ENCODE peak calls at places on chromosomes 11 and 22, in ten cellular contexts. Y is CD8-positive, alpha-beta T cell; M is HCT116; G is heart left ventricle; Q is osteocyte; X is HFFc6; S is body of pancreas; O is A549; P is foreskin keratinocyte; T is GM12878. B is an unnamed sample.

GRCh38 chr22:25970348-25970995 is 198.8 kb upstream of the SEZ6L start:
- DNase-seq in S (peak), G (peak), Y (no peak), M (no peak), O (no peak), T (no peak), P (no peak), Q (no peak), X (no peak), B (no peak)

GRCh38 chr22:26321469-26321913 is 107.6 kb upstream of the ASPHD2 start:
- DNase-seq in G (peak), S (no peak), Y (no peak), X (peak), T (no peak), M (no peak), P (peak), O (no peak), Q (no peak), B (no peak)

GRCh38 chr22:20013382-20013871 is 3.2 kb downstream of the ARVCF start:
- DNase-seq in G (peak), O (no peak), Y (no peak), S (peak), Q (no peak), P (no peak), M (no peak), X (peak), T (no peak), B (no peak)

GRCh38 chr11:124865181-124865901 is at the start of gene ROBO3:
- DNase-seq in O (no peak), Y (no peak), P (peak), X (no peak), S (no peak), Q (no peak), T (no peak), G (peak), M (no peak), B (no peak)

GRCh38 chr11:40328890-40329617 is 1130.4 kb downstream of the LRRC4C start:
- DNase-seq in T (no peak), P (peak), O (peak), S (peak), M (no peak), Y (no peak), Q (peak), G (peak), X (peak), B (peak)

GRCh38 chr11:68868221-68868620 is 26.5 kb upstream of the CPT1A start:
- DNase-seq in S (no peak), Q (no peak), M (no peak), Y (no peak), O (no peak), G (no peak), P (no peak), T (no peak), X (no peak), B (no peak)

GRCh38 chr11:18526130-18526520 is 617 bp downstream of the TSG101 start:
- DNase-seq in G (no peak), M (no peak), Q (no peak), Y (no peak), T (no peak), P (no peak), X (peak), S (no peak), O (no peak), B (no peak)

GRCh38 chr11:18367431-18367830 is 26.9 kb upstream of the LDHA start:
- DNase-seq in S (no peak), O (no peak), M (no peak), Q (peak), Y (no peak), G (no peak), X (no peak), T (no peak), P (peak), B (no peak)

GRCh38 chr11:848380-848931 is 5.8 kb downstream of the TSPAN4 start:
- DNase-seq in P (no peak), S (no peak), O (peak), T (no peak), Y (peak), Q (no peak), X (no peak), M (no peak), G (no peak), B (no peak)

GRCh38 chr22:49018601-49019000 is 809.1 kb downstream of the BRD1 start:
- DNase-seq in X (no peak), O (no peak), P (no peak), Q (peak), Y (no peak), G (no peak), T (no peak), S (no peak), M (no peak), B (no peak)

GRCh38 chr11:3041699-3042098 is 15.5 kb downstream of the CARS1 start:
- DNase-seq in O (no peak), P (no peak), M (no peak), Q (no peak), Y (no peak), X (no peak), G (peak), T (no peak), S (no peak), B (no peak)

GRCh38 chr11:6979365-6979764 is 40.8 kb downstream of the ZNF214 start:
- DNase-seq in G (no peak), T (no peak), Q (no peak), S (no peak), M (no peak), X (peak), O (no peak), P (no peak), Y (no peak), B (no peak)

GRCh38 chr11:1458340-1459218 is 28.0 kb downstream of the MOB2 start:
- DNase-seq in P (no peak), G (peak), T (no peak), S (peak), Q (no peak), Y (no peak), X (no peak), O (no peak), M (no peak), B (no peak)

GRCh38 chr11:68014157-68014965 is 4.2 kb downstream of the ALDH3B1 start:
- DNase-seq in Q (peak), P (peak), S (peak), G (no peak), O (peak), X (peak), M (peak), Y (no peak), T (no peak), B (peak)

GRCh38 chr11:96341237-96342130 is 1.5 kb downstream of the MAML2 start:
- DNase-seq in X (peak), Q (no peak), S (peak), G (peak), M (no peak), P (no peak), O (no peak), Y (peak), T (no peak), B (no peak)

GRCh38 chr11:35826949-35827348 is 116.9 kb upstream of the LDLRAD3 start:
- DNase-seq in Y (no peak), T (no peak), M (no peak), P (no peak), O (no peak), G (no peak), X (no peak), S (peak), Q (no peak), B (no peak)

GRCh38 chr11:133945087-133945974 is 11.4 kb downstream of the IGSF9B start:
- DNase-seq in Q (no peak), Y (peak), G (peak), T (no peak), P (no peak), M (no peak), O (no peak), S (no peak), X (no peak), B (no peak)

GRCh38 chr11:45252877-45253276 is 33.3 kb downstream of the SYT13 start:
- DNase-seq in Y (no peak), S (no peak), G (no peak), O (no peak), T (no peak), Q (no peak), X (no peak), P (no peak), M (no peak), B (no peak)

GRCh38 chr11:2859706-2860037 is 25.9 kb downstream of the CDKN1C start:
- DNase-seq in T (no peak), O (no peak), Y (no peak), Q (no peak), M (no peak), P (no peak), G (no peak), S (no peak), X (no peak), B (no peak)

GRCh38 chr11:65546217-65546958 is 11.8 kb downstream of the LTBP3 start:
- DNase-seq in O (peak), Q (no peak), G (peak), S (peak), X (no peak), Y (peak), P (peak), M (peak), T (no peak), B (no peak)

GRCh38 chr11:122207921-122208764 is 92.1 kb upstream of the BLID start:
- DNase-seq in X (peak), S (no peak), M (no peak), O (no peak), P (no peak), T (no peak), Y (no peak), G (no peak), Q (no peak), B (no peak)

GRCh38 chr11:43986881-43987280 is 44.4 kb downstream of the C11orf96 start:
- DNase-seq in Q (no peak), X (no peak), M (no peak), G (no peak), S (no peak), O (no peak), Y (no peak), P (no peak), T (no peak), B (no peak)

GRCh38 chr11:14264966-14265365 is 94.0 kb downstream of the RRAS2 start:
- DNase-seq in Y (no peak), Q (no peak), M (no peak), P (no peak), X (no peak), O (no peak), T (no peak), G (no peak), S (no peak), B (no peak)

GRCh38 chr11:117986981-117987495 is 844 bp downstream of the IL10RA start:
- DNase-seq in S (no peak), X (no peak), T (peak), P (no peak), Q (no peak), Y (no peak), M (no peak), G (no peak), O (no peak), B (no peak)

GRCh38 chr11:1442163-1442562 is 44.4 kb downstream of the MOB2 start:
- DNase-seq in S (no peak), M (no peak), O (peak), Q (no peak), Y (no peak), G (no peak), T (no peak), X (no peak), P (no peak), B (no peak)

GRCh38 chr11:116931206-116931953 is 94.0 kb upstream of the APOA1 start:
- DNase-seq in M (no peak), P (peak), Y (no peak), G (peak), O (no peak), X (no peak), S (no peak), Q (no peak), T (no peak), B (no peak)

GRCh38 chr11:111983187-111983986 is 41.8 kb upstream of the DLAT start:
- DNase-seq in M (no peak), Q (no peak), T (no peak), Y (no peak), S (peak), O (no peak), G (no peak), X (no peak), P (peak), B (no peak)

GRCh38 chr11:128867277-128867676 is at the start of gene KCNJ1:
- DNase-seq in S (no peak), X (no peak), Y (no peak), G (no peak), Q (no peak), P (no peak), O (no peak), M (no peak), T (no peak), B (no peak)

GRCh38 chr11:64006468-64006867 is 20.2 kb downstream of the OTUB1 start:
- DNase-seq in T (no peak), S (no peak), O (no peak), G (no peak), X (no peak), P (no peak), Y (no peak), Q (no peak), M (no peak), B (no peak)

GRCh38 chr11:59545179-59546020 is 34.1 kb downstream of the OR4D9 start:
- DNase-seq in T (no peak), Q (no peak), X (no peak), Y (no peak), S (no peak), M (peak), P (no peak), G (no peak), O (peak), B (no peak)

GRCh38 chr11:833849-834311 is 1.1 kb downstream of the CD151 start:
- DNase-seq in X (peak), G (no peak), T (no peak), O (no peak), M (no peak), Q (no peak), P (peak), Y (no peak), S (no peak), B (no peak)

GRCh38 chr11:27081056-27081455 is 40.4 kb downstream of the BBOX1 start:
- DNase-seq in S (no peak), X (no peak), G (no peak), M (no peak), T (no peak), Y (no peak), Q (no peak), P (peak), O (no peak), B (no peak)

GRCh38 chr11:68216171-68216938 is 3.3 kb upstream of the KMT5B start:
- DNase-seq in S (peak), X (no peak), Q (no peak), O (no peak), M (no peak), T (no peak), Y (no peak), P (no peak), G (peak), B (no peak)

GRCh38 chr11:6926208-6927029 is at the start of gene ZNF215:
- DNase-seq in P (peak), X (peak), G (peak), M (peak), S (peak), O (peak), Y (no peak), Q (peak), T (no peak), B (peak)

GRCh38 chr11:116582621-116583020 is 190.2 kb downstream of the BUD13 start:
- DNase-seq in X (no peak), S (no peak), P (no peak), G (no peak), M (no peak), Y (no peak), Q (no peak), T (no peak), O (no peak), B (no peak)

GRCh38 chr11:82315093-82315492 is 418.6 kb downstream of the FAM181B start:
- DNase-seq in X (no peak), O (no peak), S (peak), Q (no peak), M (no peak), T (no peak), Y (no peak), P (peak), G (no peak), B (no peak)

GRCh38 chr11:99773646-99774045 is 752.9 kb downstream of the CNTN5 start:
- DNase-seq in O (no peak), S (no peak), Y (no peak), T (no peak), M (no peak), P (no peak), G (no peak), Q (no peak), X (no peak), B (peak)

DNA sequence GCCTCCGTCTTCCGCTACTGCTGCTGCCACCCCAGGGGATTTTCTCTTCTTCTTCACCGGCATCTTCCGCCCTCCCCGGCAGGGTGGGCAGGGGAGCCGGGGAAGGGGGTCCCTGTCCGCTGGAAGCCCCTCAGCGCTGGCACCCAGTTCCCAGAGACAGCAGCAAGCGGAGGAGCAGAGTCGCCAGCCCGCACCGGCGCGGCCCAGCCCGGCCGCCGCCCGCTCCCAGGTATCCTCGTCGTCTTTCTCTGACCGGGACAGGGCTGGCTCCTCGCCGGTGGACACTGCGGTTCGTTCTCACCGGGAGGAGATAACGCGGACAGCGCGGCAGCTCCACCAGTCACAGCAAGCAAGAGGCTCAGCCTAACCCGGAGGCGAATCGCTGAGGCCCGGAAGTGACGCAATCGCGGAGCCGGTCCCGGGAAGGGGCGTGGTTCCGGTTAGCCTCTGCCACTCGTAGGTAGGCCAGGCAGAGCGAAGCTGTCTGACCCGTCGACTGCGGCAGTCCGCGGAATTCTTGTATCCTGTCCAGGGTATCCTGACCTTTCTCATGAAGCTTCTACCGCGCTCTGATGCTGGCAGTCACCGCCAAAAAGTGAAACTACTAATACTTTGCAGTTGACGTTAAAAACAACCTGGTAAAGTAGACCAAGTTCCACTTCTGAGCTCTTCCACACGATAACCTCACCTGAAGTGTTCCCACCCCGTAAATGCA is at the start of gene DCUN1D5:
- DNase-seq in X (peak), T (peak), M (peak), P (peak), Y (peak), S (peak), Q (peak), O (peak), G (peak), B (peak)
- TF ChIP-seq CTCF in X (no peak), T (no peak), M (no peak), P (no peak), Y (no peak), S (no peak), Q (no peak), O (no peak), G (no peak), B (no peak)

GRCh38 chr22:45562537-45563361 is 60.1 kb downstream of the FBLN1 start:
- DNase-seq in Y (no peak), M (no peak), G (no peak), T (no peak), X (no peak), P (no peak), Q (no peak), S (no peak), O (no peak), B (no peak)
- TF ChIP-seq CTCF in Y (no peak), M (no peak), G (no peak), T (no peak), X (peak), P (no peak), Q (no peak), S (no peak), O (no peak), B (no peak)

GRCh38 chr22:21919526-21920307 is 32.9 kb downstream of the PPM1F start:
- DNase-seq in G (no peak), P (no peak), O (no peak), T (no peak), M (no peak), Q (no peak), S (no peak), Y (no peak), X (no peak), B (no peak)
- TF ChIP-seq CTCF in G (no peak), P (no peak), O (no peak), T (no peak), M (no peak), Q (no peak), S (no peak), Y (no peak), X (no peak), B (no peak)

GRCh38 chr11:11842426-11843008 is 745 bp downstream of the USP47 start:
- DNase-seq in T (peak), X (peak), M (peak), Q (peak), O (peak), S (peak), Y (peak), G (peak), P (peak), B (peak)

GRCh38 chr11:11839718-11840117 is 2.1 kb upstream of the USP47 start:
- DNase-seq in P (no peak), Q (no peak), Y (no peak), G (no peak), S (no peak), M (no peak), O (no peak), T (no peak), X (no peak), B (no peak)

GRCh38 chr11:11841605-11842425 is at the start of gene USP47:
- DNase-seq in G (peak), O (peak), P (peak), X (peak), T (no peak), Y (peak), M (peak), S (peak), Q (peak), B (no peak)

GRCh38 chr11:11841121-11841604 is 609 bp upstream of the USP47 start:
- DNase-seq in G (peak), X (no peak), T (no peak), Q (no peak), O (peak), Y (no peak), M (peak), S (peak), P (peak), B (no peak)

GRCh38 chr11:11836676-11837231 is 5.0 kb upstream of the USP47 start:
- DNase-seq in G (no peak), Y (no peak), X (no peak), M (no peak), T (no peak), Q (no peak), P (no peak), O (no peak), S (no peak), B (no peak)
- TF ChIP-seq CTCF in G (no peak), Y (no peak), X (no peak), M (no peak), T (no peak), Q (no peak), P (no peak), O (no peak), S (no peak), B (no peak)

DNA sequence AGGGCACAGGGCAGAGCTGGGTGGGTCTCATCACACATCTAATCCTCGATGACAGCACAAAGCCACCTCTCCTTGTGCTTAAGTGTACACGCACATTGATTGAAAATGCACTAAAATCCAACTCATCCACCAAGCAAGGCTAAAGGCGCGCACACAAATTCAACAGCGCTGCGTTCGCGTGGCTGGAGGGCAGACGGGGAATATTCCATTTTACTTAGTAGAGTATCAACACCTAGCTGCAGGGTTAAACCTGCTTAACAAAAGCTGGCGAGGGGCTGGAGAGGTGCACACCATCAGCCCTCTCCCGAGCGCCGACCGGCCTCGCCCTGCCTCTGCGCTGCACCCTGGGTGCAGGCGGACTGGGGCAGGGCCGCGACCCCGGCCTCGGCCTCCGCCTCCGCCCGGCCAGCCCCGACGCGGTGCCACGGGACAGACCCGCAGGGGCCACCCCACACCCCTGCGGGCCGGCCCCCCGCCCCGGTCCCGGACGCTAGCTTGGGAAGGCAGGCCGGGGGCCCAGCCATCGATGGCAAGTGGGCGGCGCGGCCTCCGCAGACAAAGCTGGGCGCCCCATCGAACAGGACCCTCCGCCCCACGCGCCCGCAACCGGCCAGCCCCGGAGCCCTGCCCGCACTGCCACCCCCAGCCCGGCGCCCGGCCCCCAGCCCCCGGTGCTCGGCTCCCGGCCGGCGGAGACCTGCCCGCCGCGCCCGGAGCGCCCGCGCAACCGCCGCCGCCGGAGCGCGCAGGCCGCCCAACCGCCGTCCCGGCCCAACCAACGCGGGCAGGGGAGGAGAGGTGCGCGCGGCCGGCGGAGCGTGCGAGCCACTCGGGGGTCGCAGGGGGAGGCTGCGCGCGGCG is 914 bp downstream of the PRDM10 start:
- DNase-seq in S (peak), P (peak), O (peak), G (peak), X (peak), Q (no peak), T (no peak), Y (peak), M (no peak), B (no peak)
- TF ChIP-seq CTCF in S (no peak), P (no peak), O (no peak), G (no peak), X (no peak), Q (no peak), T (no peak), Y (no peak), M (no peak), B (no peak)

GRCh38 chr11:106152013-106152412 is 74.6 kb downstream of the AASDHPPT start:
- DNase-seq in T (no peak), O (no peak), P (peak), M (no peak), X (no peak), S (peak), Q (no peak), G (no peak), Y (no peak), B (no peak)
- TF ChIP-seq CTCF in T (no peak), O (no peak), P (peak), M (peak), X (peak), S (no peak), Q (peak), G (no peak), Y (no peak), B (peak)

B was measured in kidney epithelial cell.